ENCODE peak calls at places on chromosomes 16 and 17, in seven cellular contexts. W is stimulated activated naive B cell treated with anti-CD40 and anti-IgM and Interleukin-4, amounts not matched to agents 10 μg/mL and 1 μg/mL and 100 μg/mL, for 72 hours; R is NCI-H345; S is astrocyte of the hippocampus; U is left ventricle myocardium inferior; I is HEK293T; D is aorta. E is an unnamed sample.

GRCh38 chr16:70161350-70161749 is 12.2 kb upstream of the CLEC18C start:
- DNase-seq in R (no peak), W (no peak), D (peak; percentile 73), I (no peak), S (no peak), U (no peak), E (no peak)

GRCh38 chr17:43584666-43585102 is 38.5 kb upstream of the ETV4 start:
- DNase-seq in I (no peak), R (no peak), W (no peak), D (no peak), U (no peak), S (peak; percentile 13), E (no peak)

GRCh38 chr16:67865318-67865717 is 7.5 kb upstream of the EDC4 start:
- DNase-seq in W (no peak), R (no peak), I (peak; percentile 42), D (no peak), U (no peak), S (peak; percentile 26), E (no peak)

GRCh38 chr16:3358884-3359283 is 3.2 kb downstream of the OR2C1 start:
- DNase-seq in W (no peak), I (no peak), S (peak; percentile 32), D (no peak), R (no peak), U (no peak), E (no peak)

GRCh38 chr17:17724991-17725852 is 44.0 kb downstream of the RAI1 start:
- DNase-seq in S (no peak), W (no peak), I (no peak), U (no peak), R (no peak), D (no peak), E (no peak)

GRCh38 chr17:4499431-4500187 is 928 bp downstream of the SPNS2 start:
- DNase-seq in U (no peak), I (peak; percentile 17), S (peak; percentile 37), R (no peak), W (no peak), D (no peak), E (no peak)

GRCh38 chr17:73833779-73834613 is 189.8 kb upstream of the SDK2 start:
- DNase-seq in W (no peak), U (no peak), D (no peak), I (no peak), R (no peak), S (peak; percentile 14), E (no peak)

GRCh38 chr17:596763-597644 is 117.6 kb downstream of the VPS53 start:
- DNase-seq in U (no peak), I (no peak), R (no peak), W (no peak), S (peak; percentile 62), D (no peak), E (no peak)

GRCh38 chr17:82776454-82776853 is 24.6 kb downstream of the TBCD start:
- DNase-seq in W (no peak), S (no peak), U (no peak), I (no peak), R (no peak), D (no peak), E (no peak)

GRCh38 chr17:30950669-30951399 is 20.0 kb upstream of the RNF135 start:
- DNase-seq in U (peak; percentile 72), I (no peak), D (no peak), W (no peak), S (peak; percentile 25), R (peak; percentile 90), E (no peak)

GRCh38 chr16:3087836-3088235 is 11.3 kb downstream of the ZSCAN10 start:
- DNase-seq in U (no peak), W (no peak), R (no peak), S (no peak), I (no peak), D (no peak), E (no peak)

GRCh38 chr17:72467841-72468653 is 347.2 kb downstream of the SOX9 start:
- DNase-seq in W (no peak), I (no peak), R (no peak), S (peak; percentile 56), D (no peak), U (peak; percentile 32), E (no peak)

GRCh38 chr17:14704121-14704520 is 403.2 kb downstream of the HS3ST3B1 start:
- DNase-seq in U (no peak), D (no peak), W (no peak), R (no peak), I (no peak), S (no peak), E (no peak)

GRCh38 chr16:30490210-30490609 is 17.7 kb downstream of the ITGAL start:
- DNase-seq in U (no peak), W (no peak), D (no peak), I (peak; percentile 8), S (peak; percentile 11), R (no peak), E (no peak)

GRCh38 chr16:86457621-86458456 is 52.5 kb upstream of the FOXF1 start:
- DNase-seq in D (no peak), U (no peak), W (no peak), R (no peak), S (peak; percentile 37), I (no peak), E (no peak)